ENCODE peak calls at places on chromosomes 3 and 15, in six cellular contexts. One of them, this sample, is unnamed.

GRCh38 chr15:52191207-52191606 is at the start of gene GNB5:
- DNase-seq in body of pancreas: no peak
- DNase-seq in psoas muscle: no peak
- DNase-seq in neural progenitor cell: peak; percentile 10
- DNase-seq in effector memory CD4-positive, alpha-beta T cell: no peak
- DNase-seq in stomach: no peak
- DNase-seq in this sample: no peak

GRCh38 chr3:146165370-146165769 is 4.4 kb upstream of the PLOD2 start:
- DNase-seq in body of pancreas: no peak
- DNase-seq in psoas muscle: no peak
- DNase-seq in neural progenitor cell: no peak
- DNase-seq in effector memory CD4-positive, alpha-beta T cell: no peak
- DNase-seq in stomach: no peak
- DNase-seq in this sample: no peak

GRCh38 chr3:119643094-119643493 is 17.3 kb downstream of the POPDC2 start:
- DNase-seq in body of pancreas: no peak
- DNase-seq in psoas muscle: no peak
- DNase-seq in neural progenitor cell: peak; percentile 31
- DNase-seq in effector memory CD4-positive, alpha-beta T cell: no peak
- DNase-seq in stomach: no peak
- DNase-seq in this sample: no peak

GRCh38 chr15:90646662-90647305 is 70.4 kb upstream of the BLM start:
- DNase-seq in body of pancreas: no peak
- DNase-seq in psoas muscle: no peak
- DNase-seq in neural progenitor cell: no peak
- DNase-seq in effector memory CD4-positive, alpha-beta T cell: no peak
- DNase-seq in stomach: no peak
- DNase-seq in this sample: no peak

GRCh38 chr15:29811691-29812383 is 10.4 kb downstream of the TJP1 start:
- DNase-seq in body of pancreas: no peak
- DNase-seq in psoas muscle: no peak
- DNase-seq in neural progenitor cell: no peak
- DNase-seq in effector memory CD4-positive, alpha-beta T cell: no peak
- DNase-seq in stomach: no peak
- DNase-seq in this sample: no peak

GRCh38 chr3:20769430-20769829 is 583.4 kb upstream of the SGO1 start:
- DNase-seq in body of pancreas: no peak
- DNase-seq in psoas muscle: no peak
- DNase-seq in neural progenitor cell: no peak
- DNase-seq in effector memory CD4-positive, alpha-beta T cell: no peak
- DNase-seq in stomach: no peak
- DNase-seq in this sample: no peak

GRCh38 chr3:128348805-128349531 is 117.7 kb downstream of the DNAJB8 start:
- DNase-seq in body of pancreas: peak; percentile 33
- DNase-seq in psoas muscle: peak; percentile 28
- DNase-seq in neural progenitor cell: peak; percentile 27
- DNase-seq in effector memory CD4-positive, alpha-beta T cell: no peak
- DNase-seq in stomach: no peak
- DNase-seq in this sample: no peak

GRCh38 chr15:64001148-64001547 is 45.1 kb downstream of the DAPK2 start:
- DNase-seq in body of pancreas: no peak
- DNase-seq in psoas muscle: no peak
- DNase-seq in neural progenitor cell: no peak
- DNase-seq in effector memory CD4-positive, alpha-beta T cell: no peak
- DNase-seq in stomach: no peak
- DNase-seq in this sample: no peak

GRCh38 chr3:195154111-195154791 is 116.7 kb downstream of the XXYLT1 start:
- DNase-seq in body of pancreas: no peak
- DNase-seq in psoas muscle: no peak
- DNase-seq in neural progenitor cell: no peak
- DNase-seq in effector memory CD4-positive, alpha-beta T cell: no peak
- DNase-seq in stomach: no peak
- DNase-seq in this sample: no peak

GRCh38 chr3:188979669-188980311 is 192.0 kb upstream of the TPRG1 start:
- DNase-seq in body of pancreas: no peak
- DNase-seq in psoas muscle: no peak
- DNase-seq in neural progenitor cell: peak; percentile 25
- DNase-seq in effector memory CD4-positive, alpha-beta T cell: no peak
- DNase-seq in stomach: no peak
- DNase-seq in this sample: no peak

GRCh38 chr3:120177151-120177550 is 82.9 kb upstream of the GSK3B start:
- DNase-seq in body of pancreas: peak; percentile 18
- DNase-seq in psoas muscle: peak; percentile 62
- DNase-seq in neural progenitor cell: no peak
- DNase-seq in effector memory CD4-positive, alpha-beta T cell: no peak
- DNase-seq in stomach: no peak
- DNase-seq in this sample: no peak

GRCh38 chr15:42547926-42548257 is 701 bp downstream of the LRRC57 start:
- DNase-seq in body of pancreas: no peak
- DNase-seq in psoas muscle: no peak
- DNase-seq in neural progenitor cell: no peak
- DNase-seq in effector memory CD4-positive, alpha-beta T cell: no peak
- DNase-seq in stomach: no peak
- DNase-seq in this sample: no peak

GRCh38 chr15:100171411-100171810 is 170.4 kb downstream of the ADAMTS17 start:
- DNase-seq in body of pancreas: no peak
- DNase-seq in psoas muscle: no peak
- DNase-seq in neural progenitor cell: no peak
- DNase-seq in effector memory CD4-positive, alpha-beta T cell: no peak
- DNase-seq in stomach: no peak
- DNase-seq in this sample: no peak

GRCh38 chr3:157188391-157188790 is 28.4 kb upstream of the CCNL1 start:
- DNase-seq in body of pancreas: no peak
- DNase-seq in psoas muscle: no peak
- DNase-seq in neural progenitor cell: no peak
- DNase-seq in effector memory CD4-positive, alpha-beta T cell: no peak
- DNase-seq in stomach: no peak
- DNase-seq in this sample: no peak
- H3K27ac ChIP-seq in body of pancreas: no peak overlapping the region
- H3K27ac ChIP-seq in psoas muscle: no peak overlapping the region
- H3K27ac ChIP-seq in neural progenitor cell: no peak overlapping the region
- H3K27ac ChIP-seq in effector memory CD4-positive, alpha-beta T cell: no peak overlapping the region
- H3K27ac ChIP-seq in stomach: no peak overlapping the region
- H3K27ac ChIP-seq in this sample: no peak overlapping the region

GRCh38 chr15:67771201-67771600 is 54.1 kb upstream of the SKOR1 start:
- DNase-seq in body of pancreas: no peak
- DNase-seq in psoas muscle: no peak
- DNase-seq in neural progenitor cell: peak; percentile 55
- DNase-seq in effector memory CD4-positive, alpha-beta T cell: no peak
- DNase-seq in stomach: no peak
- DNase-seq in this sample: no peak
- H3K27me3 ChIP-seq in body of pancreas: no peaks in the 10 kb centered on the region
- H3K27me3 ChIP-seq in psoas muscle: no peaks in the 10 kb centered on the region
- H3K27me3 ChIP-seq in neural progenitor cell: no peaks in the 10 kb centered on the region
- H3K27me3 ChIP-seq in effector memory CD4-positive, alpha-beta T cell: no peaks in the 10 kb centered on the region
- H3K27me3 ChIP-seq in stomach: no peaks in the 10 kb centered on the region
- H3K27me3 ChIP-seq in this sample: no peaks in the 10 kb centered on the region

GRCh38 chr3:102979682-102980378 is 545.0 kb downstream of the ZPLD1 start:
- DNase-seq in body of pancreas: peak; percentile 72
- DNase-seq in psoas muscle: peak; percentile 79
- DNase-seq in neural progenitor cell: no peak
- DNase-seq in effector memory CD4-positive, alpha-beta T cell: no peak
- DNase-seq in stomach: peak; percentile 29
- DNase-seq in this sample: peak; percentile 53
- H3K27ac ChIP-seq in body of pancreas: no peak overlapping the region
- H3K27ac ChIP-seq in psoas muscle: no peak overlapping the region
- H3K27ac ChIP-seq in neural progenitor cell: no peak overlapping the region
- H3K27ac ChIP-seq in effector memory CD4-positive, alpha-beta T cell: no peak overlapping the region
- H3K27ac ChIP-seq in stomach: no peak overlapping the region
- H3K27ac ChIP-seq in this sample: no peak overlapping the region

GRCh38 chr3:196967412-196968232 is 1.0 kb downstream of the PIGZ start:
- DNase-seq in body of pancreas: no peak
- DNase-seq in psoas muscle: no peak
- DNase-seq in neural progenitor cell: peak; percentile 7
- DNase-seq in effector memory CD4-positive, alpha-beta T cell: no peak
- DNase-seq in stomach: no peak
- DNase-seq in this sample: no peak

GRCh38 chr3:196966526-196967401 is 1.9 kb downstream of the PIGZ start:
- DNase-seq in body of pancreas: no peak
- DNase-seq in psoas muscle: no peak
- DNase-seq in neural progenitor cell: peak; percentile 43
- DNase-seq in effector memory CD4-positive, alpha-beta T cell: no peak
- DNase-seq in stomach: no peak
- DNase-seq in this sample: no peak

GRCh38 chr3:196965112-196965803 is 3.4 kb downstream of the PIGZ start:
- DNase-seq in body of pancreas: no peak
- DNase-seq in psoas muscle: no peak
- DNase-seq in neural progenitor cell: no peak
- DNase-seq in effector memory CD4-positive, alpha-beta T cell: no peak
- DNase-seq in stomach: no peak
- DNase-seq in this sample: no peak

GRCh38 chr3:196963309-196963953 is 5.2 kb downstream of the PIGZ start:
- DNase-seq in body of pancreas: no peak
- DNase-seq in psoas muscle: no peak
- DNase-seq in neural progenitor cell: no peak
- DNase-seq in effector memory CD4-positive, alpha-beta T cell: no peak
- DNase-seq in stomach: no peak
- DNase-seq in this sample: no peak

GRCh38 chr3:196965804-196966173 is 2.8 kb downstream of the PIGZ start:
- DNase-seq in body of pancreas: no peak
- DNase-seq in psoas muscle: no peak
- DNase-seq in neural progenitor cell: no peak
- DNase-seq in effector memory CD4-positive, alpha-beta T cell: no peak
- DNase-seq in stomach: no peak
- DNase-seq in this sample: no peak
- H3K27me3 ChIP-seq in body of pancreas: no peaks in the 10 kb centered on the region
- H3K27me3 ChIP-seq in psoas muscle: no peaks in the 10 kb centered on the region
- H3K27me3 ChIP-seq in neural progenitor cell: peaks cover 100% of the 10 kb centered on the region
- H3K27me3 ChIP-seq in effector memory CD4-positive, alpha-beta T cell: no peaks in the 10 kb centered on the region
- H3K27me3 ChIP-seq in stomach: no peaks in the 10 kb centered on the region
- H3K27me3 ChIP-seq in this sample: no peaks in the 10 kb centered on the region

GRCh38 chr15:40379374-40379773 is 3.1 kb upstream of the KNSTRN start:
- DNase-seq in body of pancreas: no peak
- DNase-seq in psoas muscle: no peak
- DNase-seq in neural progenitor cell: no peak
- DNase-seq in effector memory CD4-positive, alpha-beta T cell: no peak
- DNase-seq in stomach: no peak
- DNase-seq in this sample: no peak
- H3K27ac ChIP-seq in body of pancreas: no peak overlapping the region
- H3K27ac ChIP-seq in psoas muscle: peak overlapping the region; percentile 81
- H3K27ac ChIP-seq in neural progenitor cell: no peak overlapping the region
- H3K27ac ChIP-seq in effector memory CD4-positive, alpha-beta T cell: no peak overlapping the region
- H3K27ac ChIP-seq in stomach: no peak overlapping the region
- H3K27ac ChIP-seq in this sample: no peak overlapping the region

GRCh38 chr15:88391700-88392099 is 75.5 kb downstream of the MRPL46 start:
- DNase-seq in body of pancreas: no peak
- DNase-seq in psoas muscle: no peak
- DNase-seq in neural progenitor cell: no peak
- DNase-seq in effector memory CD4-positive, alpha-beta T cell: no peak
- DNase-seq in stomach: no peak
- DNase-seq in this sample: no peak
- H3K27me3 ChIP-seq in body of pancreas: no peaks in the 10 kb centered on the region
- H3K27me3 ChIP-seq in psoas muscle: peaks cover 2% of the 10 kb centered on the region
- H3K27me3 ChIP-seq in neural progenitor cell: no peaks in the 10 kb centered on the region
- H3K27me3 ChIP-seq in effector memory CD4-positive, alpha-beta T cell: no peaks in the 10 kb centered on the region
- H3K27me3 ChIP-seq in stomach: no peaks in the 10 kb centered on the region
- H3K27me3 ChIP-seq in this sample: peaks cover 3% of the 10 kb centered on the region

This sample was measured in left lung.